ENCODE peak calls at places on chromosomes 16 and 17, in eight cellular contexts. One of them, this sample, is unnamed.

GRCh38 chr16:396605-397004 is 394 bp upstream of the NME4 start:
- DNase-seq in fibroblast of gingiva: no peak
- DNase-seq in neural crest cell: peak
- DNase-seq in activated naive CD8-positive, alpha-beta T cell treated with anti-CD3 and anti-CD28 coated beads, Interleukin-2, amount 10 ng/mL, durations not matched to agents 7 days and 5 days: no peak
- DNase-seq in A172: peak
- DNase-seq in stimulated activated CD4-positive, alpha-beta T cell treated with anti-CD3 and anti-CD28 coated beads, TNF-alpha, amount 100 ng/mL, for 48 hours: no peak
- DNase-seq in HFF-Myc: no peak
- DNase-seq in bronchial epithelial cell: peak
- DNase-seq in this sample: peak

GRCh38 chr17:67608691-67609090 is 109.0 kb upstream of the NOL11 start:
- DNase-seq in bronchial epithelial cell: peak
- DNase-seq in neural crest cell: no peak
- DNase-seq in A172: peak
- DNase-seq in stimulated activated CD4-positive, alpha-beta T cell treated with anti-CD3 and anti-CD28 coated beads, TNF-alpha, amount 100 ng/mL, for 48 hours: no peak
- DNase-seq in activated naive CD8-positive, alpha-beta T cell treated with anti-CD3 and anti-CD28 coated beads, Interleukin-2, amount 10 ng/mL, durations not matched to agents 7 days and 5 days: no peak
- DNase-seq in HFF-Myc: no peak
- DNase-seq in fibroblast of gingiva: peak
- DNase-seq in this sample: peak

GRCh38 chr17:76872221-76872873 is 4.1 kb downstream of the MGAT5B start:
- DNase-seq in bronchial epithelial cell: peak
- DNase-seq in fibroblast of gingiva: peak
- DNase-seq in neural crest cell: no peak
- DNase-seq in A172: peak
- DNase-seq in HFF-Myc: peak
- DNase-seq in stimulated activated CD4-positive, alpha-beta T cell treated with anti-CD3 and anti-CD28 coated beads, TNF-alpha, amount 100 ng/mL, for 48 hours: no peak
- DNase-seq in activated naive CD8-positive, alpha-beta T cell treated with anti-CD3 and anti-CD28 coated beads, Interleukin-2, amount 10 ng/mL, durations not matched to agents 7 days and 5 days: no peak
- DNase-seq in this sample: peak

GRCh38 chr17:56810846-56811775 is 22.6 kb downstream of the C17orf67 start:
- DNase-seq in fibroblast of gingiva: no peak
- DNase-seq in stimulated activated CD4-positive, alpha-beta T cell treated with anti-CD3 and anti-CD28 coated beads, TNF-alpha, amount 100 ng/mL, for 48 hours: no peak
- DNase-seq in activated naive CD8-positive, alpha-beta T cell treated with anti-CD3 and anti-CD28 coated beads, Interleukin-2, amount 10 ng/mL, durations not matched to agents 7 days and 5 days: no peak
- DNase-seq in bronchial epithelial cell: no peak
- DNase-seq in neural crest cell: no peak
- DNase-seq in HFF-Myc: no peak
- DNase-seq in A172: no peak
- DNase-seq in this sample: no peak

GRCh38 chr17:77124192-77124908 is 16.4 kb upstream of the SEC14L1 start:
- DNase-seq in HFF-Myc: no peak
- DNase-seq in bronchial epithelial cell: peak
- DNase-seq in neural crest cell: no peak
- DNase-seq in fibroblast of gingiva: peak
- DNase-seq in stimulated activated CD4-positive, alpha-beta T cell treated with anti-CD3 and anti-CD28 coated beads, TNF-alpha, amount 100 ng/mL, for 48 hours: no peak
- DNase-seq in activated naive CD8-positive, alpha-beta T cell treated with anti-CD3 and anti-CD28 coated beads, Interleukin-2, amount 10 ng/mL, durations not matched to agents 7 days and 5 days: no peak
- DNase-seq in A172: peak
- DNase-seq in this sample: peak

GRCh38 chr17:34242553-34242952 is 12.5 kb upstream of the CCL2 start:
- DNase-seq in HFF-Myc: no peak
- DNase-seq in neural crest cell: no peak
- DNase-seq in bronchial epithelial cell: no peak
- DNase-seq in A172: no peak
- DNase-seq in stimulated activated CD4-positive, alpha-beta T cell treated with anti-CD3 and anti-CD28 coated beads, TNF-alpha, amount 100 ng/mL, for 48 hours: no peak
- DNase-seq in activated naive CD8-positive, alpha-beta T cell treated with anti-CD3 and anti-CD28 coated beads, Interleukin-2, amount 10 ng/mL, durations not matched to agents 7 days and 5 days: no peak
- DNase-seq in fibroblast of gingiva: no peak
- DNase-seq in this sample: no peak

GRCh38 chr16:88566158-88566557 is 4.0 kb upstream of the ZC3H18 start:
- DNase-seq in fibroblast of gingiva: no peak
- DNase-seq in A172: no peak
- DNase-seq in neural crest cell: no peak
- DNase-seq in stimulated activated CD4-positive, alpha-beta T cell treated with anti-CD3 and anti-CD28 coated beads, TNF-alpha, amount 100 ng/mL, for 48 hours: peak
- DNase-seq in activated naive CD8-positive, alpha-beta T cell treated with anti-CD3 and anti-CD28 coated beads, Interleukin-2, amount 10 ng/mL, durations not matched to agents 7 days and 5 days: no peak
- DNase-seq in HFF-Myc: peak
- DNase-seq in bronchial epithelial cell: peak
- DNase-seq in this sample: peak

GRCh38 chr17:31096106-31096436 is 1.3 kb downstream of the NF1 start:
- DNase-seq in fibroblast of gingiva: no peak
- DNase-seq in neural crest cell: no peak
- DNase-seq in HFF-Myc: no peak
- DNase-seq in bronchial epithelial cell: no peak
- DNase-seq in A172: no peak
- DNase-seq in activated naive CD8-positive, alpha-beta T cell treated with anti-CD3 and anti-CD28 coated beads, Interleukin-2, amount 10 ng/mL, durations not matched to agents 7 days and 5 days: no peak
- DNase-seq in stimulated activated CD4-positive, alpha-beta T cell treated with anti-CD3 and anti-CD28 coated beads, TNF-alpha, amount 100 ng/mL, for 48 hours: no peak
- DNase-seq in this sample: no peak

GRCh38 chr17:35889818-35890773 is 9.9 kb upstream of the CCL5 start:
- DNase-seq in stimulated activated CD4-positive, alpha-beta T cell treated with anti-CD3 and anti-CD28 coated beads, TNF-alpha, amount 100 ng/mL, for 48 hours: no peak
- DNase-seq in A172: peak
- DNase-seq in neural crest cell: no peak
- DNase-seq in HFF-Myc: peak
- DNase-seq in fibroblast of gingiva: peak
- DNase-seq in bronchial epithelial cell: peak
- DNase-seq in activated naive CD8-positive, alpha-beta T cell treated with anti-CD3 and anti-CD28 coated beads, Interleukin-2, amount 10 ng/mL, durations not matched to agents 7 days and 5 days: no peak
- DNase-seq in this sample: no peak

GRCh38 chr16:87056083-87056482 is 261.1 kb downstream of the C16orf95 start:
- DNase-seq in A172: peak
- DNase-seq in fibroblast of gingiva: peak
- DNase-seq in activated naive CD8-positive, alpha-beta T cell treated with anti-CD3 and anti-CD28 coated beads, Interleukin-2, amount 10 ng/mL, durations not matched to agents 7 days and 5 days: no peak
- DNase-seq in HFF-Myc: no peak
- DNase-seq in neural crest cell: no peak
- DNase-seq in bronchial epithelial cell: no peak
- DNase-seq in stimulated activated CD4-positive, alpha-beta T cell treated with anti-CD3 and anti-CD28 coated beads, TNF-alpha, amount 100 ng/mL, for 48 hours: no peak
- DNase-seq in this sample: peak

GRCh38 chr17:78252111-78252634 is 20.7 kb downstream of the TMEM235 start:
- DNase-seq in stimulated activated CD4-positive, alpha-beta T cell treated with anti-CD3 and anti-CD28 coated beads, TNF-alpha, amount 100 ng/mL, for 48 hours: no peak
- DNase-seq in HFF-Myc: no peak
- DNase-seq in activated naive CD8-positive, alpha-beta T cell treated with anti-CD3 and anti-CD28 coated beads, Interleukin-2, amount 10 ng/mL, durations not matched to agents 7 days and 5 days: peak
- DNase-seq in neural crest cell: no peak
- DNase-seq in A172: no peak
- DNase-seq in fibroblast of gingiva: no peak
- DNase-seq in bronchial epithelial cell: no peak
- DNase-seq in this sample: no peak

This sample was measured in foreskin fibroblast.